ENCODE peak calls at places on chromosome 14, in six cellular contexts. One of them, this sample, is unnamed.

GRCh38 chr14:72804653-72805180 is 89.2 kb downstream of the DPF3 start:
- DNase-seq in GM12878: no peak
- DNase-seq in HepG2: no peak
- DNase-seq in H1: no peak
- DNase-seq in K562: no peak
- DNase-seq in GM12891: no peak
- DNase-seq in this sample: no peak

GRCh38 chr14:68283378-68284123 is 464.0 kb downstream of the RAD51B start:
- DNase-seq in HepG2: no peak
- DNase-seq in GM12878: peak; percentile 95
- DNase-seq in GM12891: no peak
- DNase-seq in K562: no peak
- DNase-seq in H1: no peak
- DNase-seq in this sample: no peak

GRCh38 chr14:64591809-64592208 is 42.0 kb downstream of the PPP1R36 start:
- DNase-seq in K562: no peak
- DNase-seq in H1: no peak
- DNase-seq in GM12891: no peak
- DNase-seq in HepG2: no peak
- DNase-seq in GM12878: no peak
- DNase-seq in this sample: no peak

GRCh38 chr14:68104518-68104917 is 284.9 kb downstream of the RAD51B start:
- DNase-seq in HepG2: peak; percentile 13
- DNase-seq in H1: no peak
- DNase-seq in GM12878: no peak
- DNase-seq in K562: no peak
- DNase-seq in GM12891: no peak
- DNase-seq in this sample: no peak

GRCh38 chr14:57189070-57189469 is 79.6 kb downstream of the EXOC5 start:
- DNase-seq in HepG2: peak; percentile 3
- DNase-seq in H1: no peak
- DNase-seq in GM12891: no peak
- DNase-seq in GM12878: no peak
- DNase-seq in K562: no peak
- DNase-seq in this sample: no peak

GRCh38 chr14:54450535-54450934 is 9.4 kb upstream of the CNIH1 start:
- DNase-seq in GM12878: peak; percentile 42
- DNase-seq in GM12891: no peak
- DNase-seq in H1: no peak
- DNase-seq in HepG2: no peak
- DNase-seq in K562: no peak
- DNase-seq in this sample: peak; percentile 16

GRCh38 chr14:94936901-94937321 is 167.0 kb upstream of the GSC start:
- DNase-seq in K562: no peak
- DNase-seq in GM12891: no peak
- DNase-seq in HepG2: no peak
- DNase-seq in GM12878: no peak
- DNase-seq in H1: no peak
- DNase-seq in this sample: no peak

GRCh38 chr14:67517083-67517482 is 16.0 kb upstream of the PLEKHH1 start:
- DNase-seq in H1: no peak
- DNase-seq in GM12878: no peak
- DNase-seq in GM12891: no peak
- DNase-seq in K562: no peak
- DNase-seq in HepG2: no peak
- DNase-seq in this sample: no peak

GRCh38 chr14:31449971-31450610 is 7.2 kb downstream of the DTD2 start:
- DNase-seq in GM12891: no peak
- DNase-seq in HepG2: peak; percentile 68
- DNase-seq in K562: peak; percentile 12
- DNase-seq in H1: no peak
- DNase-seq in GM12878: no peak
- DNase-seq in this sample: no peak

GRCh38 chr14:101072945-101073597 is 169.5 kb upstream of the RTL1 start:
- DNase-seq in H1: peak; percentile 61
- DNase-seq in K562: peak; percentile 57
- DNase-seq in HepG2: peak; percentile 77
- DNase-seq in GM12878: no peak
- DNase-seq in GM12891: no peak
- DNase-seq in this sample: no peak

GRCh38 chr14:101723061-101723595 is 38.4 kb upstream of the PPP2R5C start:
- DNase-seq in GM12878: no peak
- DNase-seq in K562: no peak
- DNase-seq in GM12891: no peak
- DNase-seq in H1: no peak
- DNase-seq in HepG2: no peak
- DNase-seq in this sample: no peak

GRCh38 chr14:74510211-74510931 is 16.8 kb downstream of the ISCA2 start:
- DNase-seq in K562: no peak
- DNase-seq in GM12891: no peak
- DNase-seq in H1: no peak
- DNase-seq in HepG2: peak; percentile 25
- DNase-seq in GM12878: no peak
- DNase-seq in this sample: no peak

GRCh38 chr14:100056964-100057817 is 8.0 kb upstream of the EVL start:
- DNase-seq in H1: no peak
- DNase-seq in HepG2: no peak
- DNase-seq in K562: no peak
- DNase-seq in GM12878: no peak
- DNase-seq in GM12891: no peak
- DNase-seq in this sample: peak; percentile 31

GRCh38 chr14:63855272-63855671 is 2.5 kb downstream of the SYNE2 start:
- DNase-seq in GM12891: no peak
- DNase-seq in GM12878: no peak
- DNase-seq in K562: no peak
- DNase-seq in H1: no peak
- DNase-seq in HepG2: no peak
- DNase-seq in this sample: no peak

GRCh38 chr14:52363001-52363704 is 49.0 kb downstream of the PTGER2 start:
- DNase-seq in HepG2: no peak
- DNase-seq in GM12891: no peak
- DNase-seq in H1: no peak
- DNase-seq in K562: no peak
- DNase-seq in GM12878: no peak
- DNase-seq in this sample: no peak

GRCh38 chr14:75306917-75307699 is 28.5 kb downstream of the FOS start:
- DNase-seq in GM12878: no peak
- DNase-seq in GM12891: peak; percentile 34
- DNase-seq in K562: peak; percentile 18
- DNase-seq in H1: no peak
- DNase-seq in HepG2: no peak
- DNase-seq in this sample: peak; percentile 34

GRCh38 chr14:50039734-50040400 is 76.5 kb downstream of the VCPKMT start:
- DNase-seq in HepG2: peak; percentile 39
- DNase-seq in GM12878: no peak
- DNase-seq in GM12891: no peak
- DNase-seq in H1: no peak
- DNase-seq in K562: no peak
- DNase-seq in this sample: no peak

GRCh38 chr14:99581371-99581770 is 22.6 kb downstream of the CCDC85C start:
- DNase-seq in HepG2: no peak
- DNase-seq in GM12891: no peak
- DNase-seq in K562: no peak
- DNase-seq in H1: no peak
- DNase-seq in GM12878: no peak
- DNase-seq in this sample: no peak

GRCh38 chr14:61662001-61662400 is 33.3 kb upstream of the HIF1A start:
- DNase-seq in GM12878: no peak
- DNase-seq in K562: no peak
- DNase-seq in GM12891: no peak
- DNase-seq in HepG2: no peak
- DNase-seq in H1: no peak
- DNase-seq in this sample: no peak

GRCh38 chr14:104939666-104940410 is 15.2 kb downstream of the PLD4 start:
- DNase-seq in H1: no peak
- DNase-seq in K562: no peak
- DNase-seq in HepG2: no peak
- DNase-seq in GM12891: no peak
- DNase-seq in GM12878: no peak
- DNase-seq in this sample: no peak

GRCh38 chr14:76868453-76869170 is 42.4 kb downstream of the LRRC74A start:
- DNase-seq in HepG2: no peak
- DNase-seq in K562: no peak
- DNase-seq in GM12891: no peak
- DNase-seq in H1: no peak
- DNase-seq in GM12878: no peak
- DNase-seq in this sample: no peak

GRCh38 chr14:61154606-61155005 is 126.5 kb downstream of the TMEM30B start:
- DNase-seq in K562: no peak
- DNase-seq in HepG2: no peak
- DNase-seq in GM12878: no peak
- DNase-seq in GM12891: no peak
- DNase-seq in H1: no peak
- DNase-seq in this sample: no peak

GRCh38 chr14:104510794-104511611 is 68.6 kb upstream of the C14orf180 start:
- DNase-seq in GM12891: no peak
- DNase-seq in H1: no peak
- DNase-seq in HepG2: no peak
- DNase-seq in K562: no peak
- DNase-seq in GM12878: no peak
- DNase-seq in this sample: no peak

GRCh38 chr14:85420707-85421106 is 109.2 kb upstream of the FLRT2 start:
- DNase-seq in GM12878: no peak
- DNase-seq in GM12891: no peak
- DNase-seq in H1: no peak
- DNase-seq in HepG2: no peak
- DNase-seq in K562: no peak
- DNase-seq in this sample: no peak

GRCh38 chr14:45902241-45902640 is 649.2 kb upstream of the MIS18BP1 start:
- DNase-seq in H1: no peak
- DNase-seq in GM12878: no peak
- DNase-seq in K562: no peak
- DNase-seq in HepG2: no peak
- DNase-seq in GM12891: no peak
- DNase-seq in this sample: no peak

GRCh38 chr14:24443053-24443683 is 592 bp upstream of the SDR39U1 start:
- DNase-seq in GM12878: no peak
- DNase-seq in H1: no peak
- DNase-seq in K562: no peak
- DNase-seq in HepG2: no peak
- DNase-seq in GM12891: no peak
- DNase-seq in this sample: no peak

GRCh38 chr14:71538949-71539659 is 393.1 kb upstream of the RGS6 start:
- DNase-seq in GM12878: no peak
- DNase-seq in GM12891: no peak
- DNase-seq in K562: no peak
- DNase-seq in H1: no peak
- DNase-seq in HepG2: no peak
- DNase-seq in this sample: no peak

GRCh38 chr14:105334383-105335230 is 20.1 kb downstream of the PACS2 start:
- DNase-seq in HepG2: no peak
- DNase-seq in K562: no peak
- DNase-seq in GM12891: no peak
- DNase-seq in GM12878: no peak
- DNase-seq in H1: no peak
- DNase-seq in this sample: no peak

GRCh38 chr14:51024377-51024776 is 70.5 kb downstream of the TRIM9 start:
- DNase-seq in GM12891: no peak
- DNase-seq in HepG2: no peak
- DNase-seq in GM12878: no peak
- DNase-seq in H1: no peak
- DNase-seq in K562: no peak
- DNase-seq in this sample: no peak

GRCh38 chr14:55847766-55848165 is 267.8 kb downstream of the KTN1 start:
- DNase-seq in GM12878: no peak
- DNase-seq in K562: no peak
- DNase-seq in HepG2: no peak
- DNase-seq in H1: no peak
- DNase-seq in GM12891: no peak
- DNase-seq in this sample: no peak
- TF ChIP-seq TAF1 in GM12878: no peak
- TF ChIP-seq TAF1 in K562: no peak
- TF ChIP-seq TAF1 in HepG2: no peak
- TF ChIP-seq TAF1 in H1: no peak
- TF ChIP-seq TAF1 in GM12891: no peak
- TF ChIP-seq TAF1 in this sample: no peak

GRCh38 chr14:34873591-34874385 is 1.4 kb downstream of the BAZ1A start:
- DNase-seq in GM12891: peak; percentile 56
- DNase-seq in HepG2: no peak
- DNase-seq in H1: peak; percentile 33
- DNase-seq in GM12878: peak; percentile 62
- DNase-seq in K562: peak; percentile 56
- DNase-seq in this sample: peak; percentile 63
- TF ChIP-seq POLR2A in GM12891: peak; percentile 78
- TF ChIP-seq POLR2A in HepG2: peak; percentile 86
- TF ChIP-seq POLR2A in H1: peak; percentile 47
- TF ChIP-seq POLR2A in GM12878: peak; percentile 84
- TF ChIP-seq POLR2A in K562: peak; percentile 74
- TF ChIP-seq POLR2A in this sample: peak; percentile 81

DNA sequence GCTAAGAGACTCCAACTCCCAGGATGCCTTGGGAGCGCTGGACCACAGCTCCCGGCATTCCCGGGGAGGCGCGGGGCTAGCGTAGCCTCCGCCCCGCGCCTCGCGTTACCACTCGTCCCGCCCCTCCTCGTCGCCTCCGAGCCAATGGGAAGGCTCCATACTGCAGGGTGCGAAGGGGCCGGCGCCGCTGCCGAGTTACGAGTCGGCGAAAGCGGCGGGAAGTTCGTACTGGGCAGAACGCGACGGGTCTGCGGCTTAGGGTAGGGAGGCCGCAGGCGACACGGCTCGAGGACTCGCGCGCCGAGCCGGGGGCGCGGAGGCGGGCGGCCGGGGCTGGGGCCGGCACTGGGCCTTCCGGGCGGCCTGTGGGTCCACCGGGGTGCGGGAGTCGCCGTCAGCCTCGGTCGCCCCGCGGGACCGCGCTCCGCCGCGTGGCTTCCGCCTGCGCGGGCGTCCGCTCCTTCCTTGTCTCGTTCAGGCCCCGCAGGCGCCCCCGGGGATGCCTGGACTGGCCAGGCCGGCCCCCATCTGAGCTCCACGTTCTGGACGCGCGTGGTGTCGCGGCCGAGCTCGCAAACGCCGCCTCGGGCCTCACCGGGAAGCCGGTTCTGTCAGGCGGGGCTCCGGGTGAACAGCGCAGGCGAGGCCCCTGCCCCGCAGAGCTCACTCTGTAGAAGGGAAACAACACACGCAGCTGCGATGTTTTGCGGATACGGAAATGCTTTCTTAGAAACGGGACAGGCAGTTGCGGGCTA is at the start of gene VRK1:
- DNase-seq in GM12891: peak; percentile 82
- DNase-seq in K562: peak; percentile 97
- DNase-seq in H1: peak; percentile 84
- DNase-seq in GM12878: peak; percentile 83
- DNase-seq in HepG2: peak; percentile 90
- DNase-seq in this sample: peak; percentile 84
- TF ChIP-seq POLR2AphosphoS5 in GM12891: peak; percentile 72
- TF ChIP-seq POLR2AphosphoS5 in K562: peak; percentile 90
- TF ChIP-seq POLR2AphosphoS5 in H1: peak; percentile 87
- TF ChIP-seq POLR2AphosphoS5 in GM12878: peak; percentile 70
- TF ChIP-seq POLR2AphosphoS5 in HepG2: peak; percentile 60
- TF ChIP-seq POLR2AphosphoS5 in this sample: peak; percentile 70

GRCh38 chr14:86990396-86990795 is 1002.6 kb downstream of the GALC start:
- DNase-seq in K562: no peak
- DNase-seq in HepG2: no peak
- DNase-seq in GM12878: no peak
- DNase-seq in GM12891: no peak
- DNase-seq in H1: no peak
- DNase-seq in this sample: no peak
- TF ChIP-seq TAF1 in K562: no peak
- TF ChIP-seq TAF1 in HepG2: no peak
- TF ChIP-seq TAF1 in GM12878: no peak
- TF ChIP-seq TAF1 in GM12891: no peak
- TF ChIP-seq TAF1 in H1: no peak
- TF ChIP-seq TAF1 in this sample: no peak